ENCODE peak calls at places on chromosomes 3 and 15, in eight cellular contexts. One of them, this sample, is unnamed. For H3K4me1 and H3K36me3, the result is how much of the 10 kb centered on the place peaks cover.

GRCh38 chr3:98553751-98554150 is 22.0 kb downstream of the GPR15 start:
- DNase-seq in Peyer's patch: no peak
- DNase-seq in GM23338: no peak
- DNase-seq in spleen: no peak
- DNase-seq in aorta: no peak
- DNase-seq in mesendoderm: no peak
- DNase-seq in SK-N-SH: no peak
- DNase-seq in left ventricle myocardium inferior: no peak
- DNase-seq in this sample: no peak

GRCh38 chr15:99006904-99007495 is 592 bp downstream of the PGPEP1L start:
- DNase-seq in left ventricle myocardium inferior: no peak
- DNase-seq in Peyer's patch: no peak
- DNase-seq in mesendoderm: no peak
- DNase-seq in aorta: no peak
- DNase-seq in spleen: no peak
- DNase-seq in GM23338: no peak
- DNase-seq in SK-N-SH: no peak
- DNase-seq in this sample: no peak

GRCh38 chr3:33636125-33636855 is 81.8 kb downstream of the CLASP2 start:
- DNase-seq in left ventricle myocardium inferior: no peak
- DNase-seq in spleen: no peak
- DNase-seq in Peyer's patch: no peak
- DNase-seq in mesendoderm: peak
- DNase-seq in aorta: no peak
- DNase-seq in SK-N-SH: peak
- DNase-seq in GM23338: peak
- DNase-seq in this sample: no peak

GRCh38 chr15:55738715-55739114 is 4.2 kb downstream of the PRTG start:
- DNase-seq in left ventricle myocardium inferior: no peak
- DNase-seq in Peyer's patch: no peak
- DNase-seq in mesendoderm: peak
- DNase-seq in spleen: no peak
- DNase-seq in aorta: no peak
- DNase-seq in GM23338: no peak
- DNase-seq in SK-N-SH: no peak
- DNase-seq in this sample: no peak

GRCh38 chr3:156373654-156374053 is 181.3 kb downstream of the SSR3 start:
- DNase-seq in GM23338: no peak
- DNase-seq in SK-N-SH: no peak
- DNase-seq in mesendoderm: no peak
- DNase-seq in spleen: no peak
- DNase-seq in aorta: no peak
- DNase-seq in left ventricle myocardium inferior: no peak
- DNase-seq in Peyer's patch: no peak
- DNase-seq in this sample: no peak

GRCh38 chr3:56154297-56154696 is 314.0 kb downstream of the ERC2 start:
- DNase-seq in mesendoderm: no peak
- DNase-seq in aorta: no peak
- DNase-seq in spleen: no peak
- DNase-seq in GM23338: no peak
- DNase-seq in SK-N-SH: no peak
- DNase-seq in left ventricle myocardium inferior: no peak
- DNase-seq in Peyer's patch: no peak
- DNase-seq in this sample: no peak

GRCh38 chr3:128889139-128889894 is 9.9 kb downstream of the ACAD9 start:
- DNase-seq in left ventricle myocardium inferior: no peak
- DNase-seq in SK-N-SH: no peak
- DNase-seq in spleen: peak
- DNase-seq in aorta: no peak
- DNase-seq in Peyer's patch: no peak
- DNase-seq in GM23338: no peak
- DNase-seq in mesendoderm: no peak
- DNase-seq in this sample: no peak

GRCh38 chr3:124882749-124883148 is 4.4 kb downstream of the ITGB5 start:
- DNase-seq in Peyer's patch: no peak
- DNase-seq in left ventricle myocardium inferior: no peak
- DNase-seq in aorta: no peak
- DNase-seq in SK-N-SH: no peak
- DNase-seq in spleen: no peak
- DNase-seq in GM23338: peak
- DNase-seq in mesendoderm: no peak
- DNase-seq in this sample: no peak

GRCh38 chr3:23666818-23667217 is 138.9 kb upstream of the UBE2E1 start:
- DNase-seq in GM23338: no peak
- DNase-seq in spleen: no peak
- DNase-seq in Peyer's patch: no peak
- DNase-seq in mesendoderm: no peak
- DNase-seq in SK-N-SH: no peak
- DNase-seq in aorta: no peak
- DNase-seq in left ventricle myocardium inferior: no peak
- DNase-seq in this sample: no peak

GRCh38 chr3:193946945-193947344 is 189.0 kb upstream of the HES1 start:
- DNase-seq in GM23338: no peak
- DNase-seq in Peyer's patch: no peak
- DNase-seq in aorta: no peak
- DNase-seq in mesendoderm: peak
- DNase-seq in left ventricle myocardium inferior: no peak
- DNase-seq in SK-N-SH: no peak
- DNase-seq in spleen: no peak
- DNase-seq in this sample: no peak

GRCh38 chr3:173191611-173192010 is 50.6 kb upstream of the SPATA16 start:
- DNase-seq in left ventricle myocardium inferior: no peak
- DNase-seq in SK-N-SH: no peak
- DNase-seq in Peyer's patch: no peak
- DNase-seq in mesendoderm: no peak
- DNase-seq in spleen: no peak
- DNase-seq in GM23338: no peak
- DNase-seq in aorta: no peak
- DNase-seq in this sample: no peak

GRCh38 chr3:84717894-84718293 is 240.9 kb upstream of the CADM2 start:
- DNase-seq in aorta: no peak
- DNase-seq in left ventricle myocardium inferior: no peak
- DNase-seq in Peyer's patch: no peak
- DNase-seq in spleen: no peak
- DNase-seq in SK-N-SH: no peak
- DNase-seq in GM23338: no peak
- DNase-seq in mesendoderm: no peak
- DNase-seq in this sample: no peak

GRCh38 chr15:71656425-71656824 is 153.9 kb upstream of the NR2E3 start:
- DNase-seq in SK-N-SH: no peak
- DNase-seq in spleen: no peak
- DNase-seq in aorta: no peak
- DNase-seq in GM23338: no peak
- DNase-seq in Peyer's patch: no peak
- DNase-seq in left ventricle myocardium inferior: no peak
- DNase-seq in mesendoderm: no peak
- DNase-seq in this sample: no peak

GRCh38 chr3:123151251-123151705 is 50.5 kb upstream of the SEC22A start:
- DNase-seq in left ventricle myocardium inferior: no peak
- DNase-seq in spleen: no peak
- DNase-seq in mesendoderm: no peak
- DNase-seq in SK-N-SH: no peak
- DNase-seq in GM23338: no peak
- DNase-seq in aorta: no peak
- DNase-seq in Peyer's patch: no peak
- DNase-seq in this sample: no peak

GRCh38 chr15:35910227-35910626 is 364.3 kb upstream of the DPH6 start:
- DNase-seq in GM23338: no peak
- DNase-seq in left ventricle myocardium inferior: no peak
- DNase-seq in spleen: no peak
- DNase-seq in SK-N-SH: no peak
- DNase-seq in mesendoderm: no peak
- DNase-seq in aorta: no peak
- DNase-seq in Peyer's patch: no peak
- DNase-seq in this sample: no peak

GRCh38 chr3:25468866-25469319 is 40.8 kb downstream of the RARB start:
- DNase-seq in left ventricle myocardium inferior: peak
- DNase-seq in SK-N-SH: peak
- DNase-seq in spleen: peak
- DNase-seq in mesendoderm: no peak
- DNase-seq in Peyer's patch: no peak
- DNase-seq in GM23338: peak
- DNase-seq in aorta: peak
- DNase-seq in this sample: peak

GRCh38 chr3:124700880-124701684 is 29.2 kb upstream of the UMPS start:
- DNase-seq in aorta: no peak
- DNase-seq in Peyer's patch: no peak
- DNase-seq in SK-N-SH: no peak
- DNase-seq in GM23338: peak
- DNase-seq in left ventricle myocardium inferior: no peak
- DNase-seq in mesendoderm: no peak
- DNase-seq in spleen: no peak
- DNase-seq in this sample: no peak

GRCh38 chr3:71258526-71258925 is 325.0 kb downstream of the FOXP1 start:
- DNase-seq in spleen: no peak
- DNase-seq in GM23338: no peak
- DNase-seq in mesendoderm: no peak
- DNase-seq in aorta: no peak
- DNase-seq in left ventricle myocardium inferior: no peak
- DNase-seq in Peyer's patch: no peak
- DNase-seq in SK-N-SH: no peak
- DNase-seq in this sample: no peak

GRCh38 chr3:72930754-72931153 is 42.9 kb downstream of the GXYLT2 start:
- DNase-seq in SK-N-SH: no peak
- DNase-seq in spleen: no peak
- DNase-seq in Peyer's patch: no peak
- DNase-seq in left ventricle myocardium inferior: no peak
- DNase-seq in GM23338: no peak
- DNase-seq in mesendoderm: no peak
- DNase-seq in aorta: no peak
- DNase-seq in this sample: no peak

GRCh38 chr15:65730560-65731172 is 61.4 kb downstream of the DENND4A start:
- DNase-seq in Peyer's patch: no peak
- DNase-seq in SK-N-SH: no peak
- DNase-seq in mesendoderm: no peak
- DNase-seq in left ventricle myocardium inferior: no peak
- DNase-seq in GM23338: no peak
- DNase-seq in spleen: no peak
- DNase-seq in aorta: no peak
- DNase-seq in this sample: no peak

GRCh38 chr3:30549600-30549999 is 56.8 kb upstream of the TGFBR2 start:
- DNase-seq in SK-N-SH: no peak
- DNase-seq in aorta: no peak
- DNase-seq in spleen: no peak
- DNase-seq in Peyer's patch: no peak
- DNase-seq in left ventricle myocardium inferior: no peak
- DNase-seq in mesendoderm: peak
- DNase-seq in GM23338: peak
- DNase-seq in this sample: no peak

GRCh38 chr3:108241146-108241545 is 18.9 kb upstream of the IFT57 start:
- DNase-seq in Peyer's patch: no peak
- DNase-seq in left ventricle myocardium inferior: no peak
- DNase-seq in spleen: no peak
- DNase-seq in GM23338: no peak
- DNase-seq in SK-N-SH: no peak
- DNase-seq in mesendoderm: peak
- DNase-seq in aorta: no peak
- DNase-seq in this sample: no peak

GRCh38 chr15:65796610-65797012 is 4.5 kb upstream of the DENND4A start:
- DNase-seq in mesendoderm: no peak
- DNase-seq in left ventricle myocardium inferior: no peak
- DNase-seq in spleen: no peak
- DNase-seq in Peyer's patch: no peak
- DNase-seq in aorta: no peak
- DNase-seq in GM23338: no peak
- DNase-seq in SK-N-SH: no peak
- DNase-seq in this sample: no peak

GRCh38 chr3:155370198-155370597 is 76.7 kb upstream of the STRIT1 start:
- DNase-seq in GM23338: no peak
- DNase-seq in SK-N-SH: no peak
- DNase-seq in mesendoderm: no peak
- DNase-seq in left ventricle myocardium inferior: peak
- DNase-seq in aorta: no peak
- DNase-seq in Peyer's patch: no peak
- DNase-seq in spleen: no peak
- DNase-seq in this sample: no peak

GRCh38 chr3:159929181-159929893 is 59.3 kb upstream of the IL12A start:
- DNase-seq in SK-N-SH: no peak
- DNase-seq in Peyer's patch: no peak
- DNase-seq in left ventricle myocardium inferior: no peak
- DNase-seq in mesendoderm: peak
- DNase-seq in spleen: no peak
- DNase-seq in GM23338: peak
- DNase-seq in aorta: peak
- DNase-seq in this sample: peak

GRCh38 chr3:24160424-24160823 is 215.3 kb downstream of the NR1D2 start:
- DNase-seq in aorta: no peak
- DNase-seq in left ventricle myocardium inferior: no peak
- DNase-seq in mesendoderm: peak
- DNase-seq in spleen: peak
- DNase-seq in GM23338: peak
- DNase-seq in Peyer's patch: no peak
- DNase-seq in SK-N-SH: no peak
- DNase-seq in this sample: no peak

GRCh38 chr3:43648957-43649356 is 27.1 kb upstream of the ANO10 start:
- DNase-seq in aorta: no peak
- DNase-seq in mesendoderm: no peak
- DNase-seq in SK-N-SH: no peak
- DNase-seq in GM23338: no peak
- DNase-seq in spleen: no peak
- DNase-seq in Peyer's patch: no peak
- DNase-seq in left ventricle myocardium inferior: no peak
- DNase-seq in this sample: no peak

GRCh38 chr3:112628038-112628437 is 12.9 kb downstream of the CCDC80 start:
- DNase-seq in GM23338: no peak
- DNase-seq in spleen: no peak
- DNase-seq in Peyer's patch: no peak
- DNase-seq in left ventricle myocardium inferior: no peak
- DNase-seq in aorta: no peak
- DNase-seq in mesendoderm: no peak
- DNase-seq in SK-N-SH: no peak
- DNase-seq in this sample: no peak
- H3K4me1 ChIP-seq in GM23338: under half
- H3K4me1 ChIP-seq in spleen: under half
- H3K4me1 ChIP-seq in Peyer's patch: under half
- H3K4me1 ChIP-seq in left ventricle myocardium inferior: under half
- H3K4me1 ChIP-seq in aorta: under half
- H3K4me1 ChIP-seq in mesendoderm: under half
- H3K4me1 ChIP-seq in SK-N-SH: under half
- H3K4me1 ChIP-seq in this sample: under half

GRCh38 chr3:29452923-29453277 is 172.0 kb downstream of the RBMS3 start:
- DNase-seq in Peyer's patch: no peak
- DNase-seq in mesendoderm: peak
- DNase-seq in SK-N-SH: no peak
- DNase-seq in aorta: no peak
- DNase-seq in left ventricle myocardium inferior: no peak
- DNase-seq in GM23338: peak
- DNase-seq in spleen: no peak
- DNase-seq in this sample: no peak
- H3K27ac ChIP-seq in Peyer's patch: no peak
- H3K27ac ChIP-seq in mesendoderm: no peak
- H3K27ac ChIP-seq in SK-N-SH: peak
- H3K27ac ChIP-seq in aorta: no peak
- H3K27ac ChIP-seq in left ventricle myocardium inferior: peak
- H3K27ac ChIP-seq in GM23338: no peak
- H3K27ac ChIP-seq in spleen: no peak
- H3K27ac ChIP-seq in this sample: peak

GRCh38 chr3:16322189-16322588 is 57.2 kb downstream of the OXNAD1 start:
- DNase-seq in Peyer's patch: no peak
- DNase-seq in spleen: no peak
- DNase-seq in aorta: no peak
- DNase-seq in SK-N-SH: no peak
- DNase-seq in GM23338: no peak
- DNase-seq in left ventricle myocardium inferior: no peak
- DNase-seq in mesendoderm: no peak
- DNase-seq in this sample: no peak
- H3K36me3 ChIP-seq in Peyer's patch: under half
- H3K36me3 ChIP-seq in spleen: half or more
- H3K36me3 ChIP-seq in aorta: under half
- H3K36me3 ChIP-seq in SK-N-SH: under half
- H3K36me3 ChIP-seq in GM23338: under half
- H3K36me3 ChIP-seq in left ventricle myocardium inferior: half or more
- H3K36me3 ChIP-seq in mesendoderm: under half
- H3K36me3 ChIP-seq in this sample: half or more

GRCh38 chr3:188266581-188267274 is 112.8 kb downstream of the LPP start:
- DNase-seq in left ventricle myocardium inferior: no peak
- DNase-seq in spleen: no peak
- DNase-seq in SK-N-SH: no peak
- DNase-seq in aorta: no peak
- DNase-seq in GM23338: no peak
- DNase-seq in mesendoderm: no peak
- DNase-seq in Peyer's patch: no peak
- DNase-seq in this sample: peak
- H3K4me1 ChIP-seq in left ventricle myocardium inferior: half or more
- H3K4me1 ChIP-seq in spleen: under half
- H3K4me1 ChIP-seq in SK-N-SH: under half
- H3K4me1 ChIP-seq in aorta: under half
- H3K4me1 ChIP-seq in GM23338: half or more
- H3K4me1 ChIP-seq in mesendoderm: under half
- H3K4me1 ChIP-seq in Peyer's patch: under half
- H3K4me1 ChIP-seq in this sample: half or more